ENCODE peak calls at places on chromosomes 12 and 14, in four cellular contexts. T is OCI-LY7, B is uterus, N is body of pancreas. H is an unnamed sample. For H3K4me1, the result is how much of the 10 kb centered on the place peaks cover.

GRCh38 chr14:58428011-58428807 is 690 bp downstream of the KIAA0586 start:
- DNase-seq in T (peak), N (no peak), B (no peak), H (no peak)

GRCh38 chr14:103688906-103689902 is 26.0 kb downstream of the XRCC3 start:
- DNase-seq in N (peak), T (peak), B (no peak), H (no peak)

GRCh38 chr12:124053855-124054254 is 80.8 kb downstream of the ZNF664 start:
- DNase-seq in B (peak), T (peak), N (no peak), H (peak)

GRCh38 chr12:106030210-106031175 is 108.3 kb downstream of the NUAK1 start:
- DNase-seq in N (no peak), B (peak), T (no peak), H (no peak)

GRCh38 chr12:124175731-124176130 is 119.2 kb upstream of the RFLNA start:
- DNase-seq in B (no peak), T (no peak), N (no peak), H (no peak)

GRCh38 chr12:114682101-114682919 is 1.7 kb downstream of the TBX3 start:
- DNase-seq in N (no peak), T (no peak), B (no peak), H (no peak)

GRCh38 chr14:36791402-36791801 is 129.7 kb downstream of the PAX9 start:
- DNase-seq in B (no peak), T (no peak), N (no peak), H (no peak)

GRCh38 chr14:32075636-32076277 is 1.3 kb upstream of the ARHGAP5 start:
- DNase-seq in T (peak), B (no peak), N (peak), H (peak)

GRCh38 chr12:83143937-83144336 is 457.2 kb downstream of the TMTC2 start:
- DNase-seq in N (no peak), B (no peak), T (no peak), H (no peak)

GRCh38 chr14:25231006-25231405 is 181.1 kb upstream of the STXBP6 start:
- DNase-seq in B (no peak), T (no peak), N (no peak), H (no peak)

GRCh38 chr14:95722525-95723190 is 8.7 kb upstream of the TCL1A start:
- DNase-seq in N (no peak), T (no peak), B (no peak), H (no peak)

GRCh38 chr12:57888407-57889157 is 42.1 kb upstream of the CTDSP2 start:
- DNase-seq in N (no peak), T (peak), B (peak), H (peak)

GRCh38 chr14:91244501-91244901 is at the start of gene GPR68:
- DNase-seq in B (no peak), T (peak), N (peak), H (peak)
- H3K4me1 ChIP-seq in B (under half), T (half or more), N (under half), H (under half)

DNA sequence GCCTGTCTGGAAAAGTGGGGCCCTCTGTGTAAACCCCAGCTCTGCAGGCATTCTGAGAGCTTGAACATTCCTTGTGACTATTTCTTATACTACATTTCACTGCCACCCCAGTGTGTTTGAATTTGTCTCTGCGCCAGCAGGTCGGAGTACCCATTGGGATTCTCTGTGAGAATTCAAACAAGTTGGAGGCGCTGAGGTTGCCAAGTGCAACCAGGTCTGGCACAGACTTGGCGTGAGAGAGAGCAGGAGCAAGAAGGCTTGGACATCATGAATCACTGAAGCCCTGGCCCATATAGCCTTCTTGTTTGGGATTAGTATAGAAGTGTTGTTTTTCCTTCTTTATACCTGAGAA is 33.0 kb upstream of the ATP2A2 start:
- DNase-seq in N (peak), B (no peak), T (no peak), H (no peak)
- H3K27ac ChIP-seq in N (peak), B (no peak), T (no peak), H (peak)

GRCh38 chr12:94754653-94755052 is 104.3 kb upstream of the TMCC3 start:
- DNase-seq in B (no peak), T (no peak), N (no peak), H (no peak)
- H3K4me3 ChIP-seq in B (no peak), T (no peak), N (no peak), H (no peak)

DNA sequence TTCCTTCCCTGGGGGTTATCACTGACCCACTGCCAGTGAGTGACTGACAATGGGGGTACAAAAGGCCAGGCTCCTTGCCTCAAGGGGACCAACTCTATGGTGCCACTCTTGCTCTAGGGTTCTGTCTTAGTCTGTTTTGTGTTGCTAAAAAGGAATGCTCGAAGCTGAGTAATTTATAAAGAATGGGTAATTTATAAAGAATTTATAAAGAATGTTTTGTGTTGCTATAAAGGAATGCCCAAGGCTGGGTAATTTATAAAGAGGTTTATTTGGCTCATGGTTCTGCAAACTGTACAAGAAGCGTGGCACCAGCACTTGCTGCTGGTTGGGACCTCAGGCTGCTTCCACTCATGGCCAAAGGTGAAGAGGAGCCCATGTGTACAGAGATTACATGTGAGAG is 15.8 kb upstream of the RASSF8 start:
- DNase-seq in T (no peak), N (no peak), B (no peak), H (no peak)
- H3K4me1 ChIP-seq in T (under half), N (under half), B (under half), H (under half)

DNA sequence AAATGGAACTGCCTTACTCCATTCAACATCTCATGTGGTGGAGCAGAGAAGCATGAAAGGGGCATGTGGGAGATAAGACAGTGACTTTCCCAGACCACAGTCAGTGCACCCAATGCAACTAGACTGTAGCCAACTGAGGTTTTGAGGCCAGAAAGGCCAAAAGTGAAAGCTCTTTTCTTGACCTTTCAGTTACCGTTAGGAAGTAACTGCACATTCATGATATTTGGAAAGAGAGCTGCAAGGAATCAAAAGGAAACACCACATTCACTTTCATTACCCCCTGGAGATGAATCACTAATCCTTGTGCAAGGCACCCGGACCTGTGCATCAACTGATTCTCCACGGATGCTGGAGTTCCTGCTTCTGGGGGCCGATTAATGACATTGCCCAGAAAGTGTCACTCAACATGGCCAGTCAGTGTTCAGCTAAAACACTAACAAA is 72.9 kb upstream of the ELK3 start:
- DNase-seq in T (no peak), N (no peak), B (no peak), H (no peak)
- H3K27ac ChIP-seq in T (no peak), N (no peak), B (no peak), H (peak)

GRCh38 chr12:49365542-49365941 is 1.7 kb upstream of the SPATS2 start:
- DNase-seq in N (no peak), T (no peak), B (no peak), H (no peak)
- H3K4me3 ChIP-seq in N (no peak), T (no peak), B (no peak), H (peak)

GRCh38 chr14:69672372-69672771 is 61.0 kb downstream of the SUSD6 start:
- DNase-seq in T (no peak), N (no peak), B (no peak), H (no peak)
- H3K4me1 ChIP-seq in T (half or more), N (half or more), B (under half), H (half or more)

DNA sequence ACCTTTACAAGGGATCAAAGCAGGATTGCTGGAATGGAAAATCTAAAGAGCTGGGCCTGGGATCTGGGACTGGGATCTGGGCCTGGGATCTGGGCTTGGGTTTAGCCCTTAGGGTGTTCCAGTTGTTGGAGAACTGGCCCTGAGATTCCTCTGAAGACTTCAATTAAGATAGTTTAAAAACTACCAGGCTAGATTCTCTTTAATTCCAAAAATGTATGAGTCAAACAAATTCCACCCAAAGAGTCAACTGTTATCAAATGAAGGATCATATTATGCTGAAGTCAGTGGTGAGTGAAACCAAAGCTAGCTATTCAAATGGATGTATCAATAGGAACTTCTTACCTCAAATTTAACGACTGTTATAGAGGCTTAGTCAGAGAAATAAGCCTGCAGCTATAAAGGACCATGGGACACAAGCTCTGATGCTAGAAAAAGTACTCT is 40.5 kb downstream of the LIMA1 start:
- DNase-seq in T (no peak), N (no peak), B (no peak), H (no peak)
- H3K27ac ChIP-seq in T (no peak), N (peak), B (peak), H (peak)

GRCh38 chr14:60095781-60096450 is 4.2 kb downstream of the PCNX4 start:
- DNase-seq in T (peak), N (no peak), B (no peak), H (no peak)

GRCh38 chr14:60093088-60093487 is 1.4 kb downstream of the PCNX4 start:
- DNase-seq in N (no peak), T (no peak), B (no peak), H (no peak)

GRCh38 chr14:60093606-60094005 is 1.9 kb downstream of the PCNX4 start:
- DNase-seq in T (no peak), B (no peak), N (no peak), H (no peak)

GRCh38 chr14:60092516-60092915 is 793 bp downstream of the PCNX4 start:
- DNase-seq in B (peak), N (no peak), T (peak), H (no peak)

GRCh38 chr14:60094306-60094897 is 2.7 kb downstream of the PCNX4 start:
- DNase-seq in T (peak), N (no peak), B (no peak), H (peak)
- H3K4me3 ChIP-seq in T (peak), N (no peak), B (no peak), H (peak)

H was measured in heart right ventricle.